ENCODE peak calls at places on chromosomes 12 and 14, in six cellular contexts. U, L, G, O, K and A are unnamed samples.
A peak's percentile ranks its signal among the peaks of the same experiment; 100 is the strongest.

GRCh38 chr12:51867796-51868428 is 19.4 kb upstream of the FIGNL2 start:
- DNase-seq in U (no peak), L (no peak), G (no peak), O (no peak), K (no peak), A (no peak)

GRCh38 chr12:77974643-77975042 is 143.9 kb downstream of the NAV3 start:
- DNase-seq in U (no peak), L (no peak), G (no peak), O (no peak), K (no peak), A (no peak)

GRCh38 chr14:91089958-91090535 is 23.8 kb upstream of the DGLUCY start:
- DNase-seq in U (no peak), L (no peak), G (no peak), O (no peak), K (no peak), A (no peak)

GRCh38 chr12:54421873-54422250 is 2.8 kb upstream of the ITGA5 start:
- DNase-seq in U (no peak), L (no peak), G (no peak), O (no peak), K (no peak), A (no peak)

GRCh38 chr14:35929171-35929570 is 103.0 kb downstream of the BRMS1L start:
- DNase-seq in U (no peak), L (no peak), G (no peak), O (no peak), K (no peak), A (no peak)

GRCh38 chr12:69123909-69124638 is 115.3 kb upstream of the CPSF6 start:
- DNase-seq in U (no peak), L (no peak), G (no peak), O (no peak), K (no peak), A (no peak)

GRCh38 chr12:122457627-122458026 is 35.2 kb upstream of the CLIP1 start:
- DNase-seq in U (no peak), L (no peak), G (no peak), O (no peak), K (no peak), A (no peak)

GRCh38 chr12:53944209-53944608 is 5.6 kb downstream of the HOXC13 start:
- DNase-seq in U (no peak), L (no peak), G (no peak), O (no peak), K (no peak), A (no peak)

GRCh38 chr12:77788231-77789168 is 42.2 kb upstream of the NAV3 start:
- DNase-seq in U (no peak), L (no peak), G (no peak), O (no peak), K (no peak), A (no peak)

GRCh38 chr14:23141706-23142467 is 22.8 kb upstream of the CEBPE start:
- DNase-seq in U (peak; percentile 26), L (no peak), G (peak; percentile 84), O (peak; percentile 79), K (no peak), A (peak; percentile 91)

GRCh38 chr14:101474563-101475467 is 86.5 kb upstream of the DIO3 start:
- DNase-seq in U (no peak), L (no peak), G (no peak), O (peak; percentile 19), K (peak; percentile 39), A (no peak)

GRCh38 chr14:100297320-100298300 is 8.6 kb downstream of the SLC25A29 start:
- DNase-seq in U (peak; percentile 72), L (no peak), G (no peak), O (peak; percentile 76), K (peak; percentile 90), A (peak; percentile 74)

GRCh38 chr12:52295663-52296062 is 4.3 kb upstream of the KRT81 start:
- DNase-seq in U (no peak), L (no peak), G (no peak), O (no peak), K (no peak), A (no peak)

GRCh38 chr14:57898837-57899572 is 33.1 kb upstream of the SLC35F4 start:
- DNase-seq in U (no peak), L (no peak), G (no peak), O (no peak), K (peak; percentile 13), A (no peak)

GRCh38 chr12:46483572-46484395 is 111.2 kb upstream of the SLC38A2 start:
- DNase-seq in U (no peak), L (peak; percentile 94), G (no peak), O (no peak), K (no peak), A (no peak)

GRCh38 chr12:68259318-68259940 is 6.0 kb upstream of the IL22 start:
- DNase-seq in U (no peak), L (no peak), G (no peak), O (no peak), K (no peak), A (no peak)

GRCh38 chr14:50741571-50741970 is 73.5 kb upstream of the SAV1 start:
- DNase-seq in U (no peak), L (no peak), G (no peak), O (no peak), K (no peak), A (no peak)

GRCh38 chr12:98737327-98737722 is 92.2 kb downstream of the APAF1 start:
- DNase-seq in U (no peak), L (no peak), G (no peak), O (no peak), K (no peak), A (no peak)

GRCh38 chr14:73785834-73786631 is 65.6 kb upstream of the PTGR2 start:
- DNase-seq in U (peak; percentile 89), L (peak; percentile 95), G (no peak), O (peak; percentile 79), K (peak; percentile 92), A (peak; percentile 70)

GRCh38 chr12:127293507-127294310 is 973.3 kb upstream of the TMEM132C start:
- DNase-seq in U (peak; percentile 55), L (no peak), G (no peak), O (peak; percentile 48), K (no peak), A (no peak)

GRCh38 chr12:65598688-65599087 is 225.6 kb upstream of the HMGA2 start:
- DNase-seq in U (no peak), L (no peak), G (no peak), O (no peak), K (no peak), A (no peak)

GRCh38 chr12:41981758-41982157 is 162.9 kb downstream of the GXYLT1 start:
- DNase-seq in U (no peak), L (no peak), G (no peak), O (no peak), K (no peak), A (no peak)

GRCh38 chr12:114769634-114770033 is 85.7 kb upstream of the TBX3 start:
- DNase-seq in U (no peak), L (peak; percentile 34), G (no peak), O (no peak), K (peak; percentile 1), A (no peak)

GRCh38 chr12:12927211-12928079 is 24.5 kb downstream of the GPRC5D start:
- DNase-seq in U (peak; percentile 92), L (peak; percentile 95), G (no peak), O (peak; percentile 94), K (peak; percentile 85), A (peak; percentile 89)

GRCh38 chr12:121132601-121133481 is at the start of gene P2RX7:
- DNase-seq in U (peak; percentile 82), L (no peak), G (no peak), O (peak; percentile 70), K (peak; percentile 90), A (peak; percentile 68)

GRCh38 chr14:52067873-52068740 is 752 bp downstream of the NID2 start:
- DNase-seq in U (peak; percentile 36), L (no peak), G (no peak), O (no peak), K (peak; percentile 76), A (no peak)
- TF ChIP-seq POLR2AphosphoS5 in U (no peak), L (no peak), G (no peak), O (no peak), K (no peak), A (peak; percentile 24)

GRCh38 chr14:68167019-68167716 is 347.6 kb downstream of the RAD51B start:
- DNase-seq in U (no peak), L (no peak), G (no peak), O (no peak), K (no peak), A (no peak)
- H3K27ac ChIP-seq in U (peak overlapping the region; percentile 75), L (no peak overlapping the region), G (no peak overlapping the region), O (peak overlapping the region; percentile 50), K (no peak overlapping the region), A (no peak overlapping the region)

DNA sequence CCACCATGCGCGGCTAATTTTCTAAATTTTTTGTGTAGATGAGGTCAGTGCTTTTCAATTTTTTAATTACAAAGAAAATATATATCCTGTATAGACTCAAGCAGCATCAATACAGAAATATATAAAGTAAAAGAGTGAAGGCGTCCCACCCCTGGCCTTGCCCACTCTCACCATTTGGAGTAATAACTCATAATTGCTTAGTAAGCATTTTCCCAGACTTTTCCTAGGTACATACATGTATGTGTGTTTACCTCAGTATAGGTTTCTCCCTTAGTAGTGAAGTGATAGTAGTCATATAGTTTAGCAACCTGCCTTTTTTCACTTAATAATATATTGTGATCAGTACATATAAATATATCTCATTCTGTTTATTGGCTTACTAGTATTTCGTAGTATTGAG is 200.1 kb downstream of the NUBPL start:
- DNase-seq in U (no peak), L (no peak), G (no peak), O (no peak), K (no peak), A (no peak)
- TF ChIP-seq POLR2AphosphoS5 in U (no peak), L (no peak), G (no peak), O (no peak), K (no peak), A (no peak)

GRCh38 chr14:65164825-65165135 is 62.5 kb upstream of the MAX start:
- DNase-seq in U (no peak), L (peak; percentile 74), G (no peak), O (no peak), K (no peak), A (no peak)
- H3K27ac ChIP-seq in U (no peak overlapping the region), L (no peak overlapping the region), G (no peak overlapping the region), O (no peak overlapping the region), K (no peak overlapping the region), A (no peak overlapping the region)

GRCh38 chr12:47808049-47808448 is 11.7 kb downstream of the HDAC7 start:
- DNase-seq in U (peak; percentile 79), L (no peak), G (no peak), O (no peak), K (peak; percentile 94), A (no peak)
- TF ChIP-seq POLR2AphosphoS5 in U (peak; percentile 27), L (no peak), G (no peak), O (no peak), K (peak; percentile 58), A (peak; percentile 37)

GRCh38 chr12:92971869-92972524 is 42.9 kb upstream of the EEA1 start:
- DNase-seq in U (no peak), L (no peak), G (no peak), O (no peak), K (no peak), A (no peak)
- H3K27ac ChIP-seq in U (no peak overlapping the region), L (no peak overlapping the region), G (no peak overlapping the region), O (no peak overlapping the region), K (peak overlapping the region; percentile 38), A (peak overlapping the region; percentile 5)

DNA sequence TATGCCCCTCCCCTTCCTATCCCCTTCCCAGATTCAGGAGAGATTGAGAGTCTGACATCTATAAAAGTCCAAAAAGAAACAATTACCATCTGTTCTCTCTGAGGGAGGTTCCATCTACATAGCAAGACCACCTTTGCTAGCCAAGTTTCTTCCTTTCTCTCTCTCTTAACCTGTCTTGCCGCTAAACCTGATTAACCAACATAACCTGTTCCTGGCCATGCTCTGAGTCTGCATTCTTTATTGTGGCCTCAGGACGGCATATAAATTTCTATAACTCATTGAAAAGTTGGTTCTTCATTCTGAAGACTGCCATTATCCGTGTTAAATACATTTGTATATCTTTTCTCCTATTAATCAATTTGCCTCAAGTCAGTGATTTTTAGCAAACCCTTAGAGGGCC is 594.0 kb downstream of the KCNH5 start:
- DNase-seq in U (no peak), L (no peak), G (no peak), O (no peak), K (no peak), A (no peak)
- TF ChIP-seq POLR2AphosphoS5 in U (no peak), L (no peak), G (no peak), O (no peak), K (no peak), A (no peak)